ENCODE peak calls at places on chromosomes 3 and 15, in seven cellular contexts. I is CD8-positive, alpha-beta memory T cell; T is breast epithelium; J is effector memory CD4-positive, alpha-beta T cell; S is cardiac muscle cell; G is PC-3; E is fibroblast of lung. Z is an unnamed sample.
A peak's percentile ranks its signal among the peaks of the same experiment; 100 is the strongest.

GRCh38 chr15:100902436-100903190 is 16.5 kb upstream of the LRRK1 start:
- DNase-seq in S (no peak), G (peak; percentile 65), I (no peak), T (peak; percentile 93), E (peak; percentile 78), J (no peak), Z (peak; percentile 96)

GRCh38 chr15:81111510-81112375 is 22.3 kb upstream of the CFAP161 start:
- DNase-seq in E (no peak), I (no peak), J (no peak), T (no peak), G (no peak), S (no peak), Z (no peak)

GRCh38 chr15:38699633-38700230 is 135.1 kb upstream of the RASGRP1 start:
- DNase-seq in G (peak; percentile 84), S (peak; percentile 66), J (peak; percentile 62), E (peak; percentile 46), I (peak; percentile 58), T (peak; percentile 57), Z (peak; percentile 54)

GRCh38 chr15:99057020-99057419 is 47.9 kb upstream of the SYNM start:
- DNase-seq in I (no peak), T (no peak), J (no peak), S (peak; percentile 34), E (no peak), G (no peak), Z (no peak)

GRCh38 chr15:84023636-84024035 is 211.9 kb upstream of the GOLGA6L4 start:
- DNase-seq in I (no peak), S (peak; percentile 17), J (no peak), E (peak; percentile 6), T (no peak), G (peak; percentile 73), Z (peak; percentile 73)

GRCh38 chr3:10983219-10983916 is 9.2 kb upstream of the SLC6A1 start:
- DNase-seq in G (peak; percentile 79), I (no peak), J (no peak), E (peak; percentile 19), T (peak; percentile 17), S (peak; percentile 66), Z (peak; percentile 70)

GRCh38 chr3:106247902-106248684 is 379.3 kb upstream of the CBLB start:
- DNase-seq in I (no peak), E (peak; percentile 34), S (no peak), G (no peak), J (no peak), T (no peak), Z (no peak)

GRCh38 chr3:122227036-122227781 is 43.7 kb downstream of the CASR start:
- DNase-seq in G (no peak), S (no peak), T (no peak), E (no peak), I (no peak), J (no peak), Z (no peak)

GRCh38 chr15:100879461-100880138 is at the start of gene ALDH1A3:
- DNase-seq in S (peak; percentile 25), E (peak; percentile 70), I (no peak), G (peak; percentile 93), J (no peak), T (no peak), Z (peak; percentile 69)

GRCh38 chr15:35182841-35183479 is 97.9 kb upstream of the NANOGP8 start:
- DNase-seq in J (no peak), S (peak; percentile 17), G (no peak), I (no peak), E (no peak), T (no peak), Z (no peak)

GRCh38 chr3:102069211-102069662 is 219.9 kb downstream of the NFKBIZ start:
- DNase-seq in S (no peak), T (no peak), J (no peak), I (no peak), G (peak; percentile 77), E (peak; percentile 83), Z (no peak)

GRCh38 chr3:48187579-48188265 is 495 bp downstream of the CDC25A start:
- DNase-seq in I (peak; percentile 20), J (peak; percentile 12), E (peak; percentile 8), G (peak; percentile 33), T (no peak), S (peak; percentile 88), Z (peak; percentile 18)

GRCh38 chr15:88742161-88742560 is 61.1 kb upstream of the ACAN start:
- DNase-seq in I (no peak), E (no peak), G (no peak), S (no peak), J (no peak), T (no peak), Z (no peak)

GRCh38 chr3:51968883-51969674 is 1.8 kb upstream of the PCBP4 start:
- DNase-seq in E (no peak), I (no peak), T (no peak), S (no peak), J (no peak), G (no peak), Z (no peak)

GRCh38 chr3:138186803-138187295 is 252 bp upstream of the ARMC8 start:
- DNase-seq in G (peak; percentile 81), E (peak; percentile 80), S (peak; percentile 94), I (peak; percentile 83), J (peak; percentile 81), T (peak; percentile 84), Z (peak; percentile 87)

GRCh38 chr3:100844063-100844936 is 135.0 kb downstream of the TFG start:
- DNase-seq in E (peak; percentile 37), S (no peak), J (no peak), I (no peak), T (no peak), G (no peak), Z (no peak)

GRCh38 chr3:48688737-48689075 is 3.0 kb upstream of the NCKIPSD start:
- DNase-seq in G (no peak), E (no peak), J (no peak), I (no peak), T (no peak), S (no peak), Z (no peak)

GRCh38 chr3:63353383-63353782 is 75.3 kb downstream of the SYNPR start:
- DNase-seq in J (no peak), E (peak; percentile 77), T (no peak), S (no peak), G (peak; percentile 56), I (no peak), Z (no peak)

GRCh38 chr15:59396660-59397059 is 24.0 kb upstream of the MYO1E start:
- DNase-seq in J (no peak), E (no peak), I (no peak), G (no peak), T (no peak), S (no peak), Z (no peak)

GRCh38 chr15:59392299-59392698 is 19.6 kb upstream of the MYO1E start:
- DNase-seq in T (no peak), S (no peak), J (no peak), I (no peak), G (no peak), E (no peak), Z (no peak)

GRCh38 chr15:59396211-59396610 is 23.5 kb upstream of the MYO1E start:
- DNase-seq in S (no peak), E (no peak), J (no peak), I (no peak), T (no peak), G (peak; percentile 61), Z (no peak)

GRCh38 chr15:59398220-59398619 is 25.5 kb upstream of the MYO1E start:
- DNase-seq in T (no peak), S (no peak), E (no peak), I (no peak), G (no peak), J (no peak), Z (no peak)

DNA sequence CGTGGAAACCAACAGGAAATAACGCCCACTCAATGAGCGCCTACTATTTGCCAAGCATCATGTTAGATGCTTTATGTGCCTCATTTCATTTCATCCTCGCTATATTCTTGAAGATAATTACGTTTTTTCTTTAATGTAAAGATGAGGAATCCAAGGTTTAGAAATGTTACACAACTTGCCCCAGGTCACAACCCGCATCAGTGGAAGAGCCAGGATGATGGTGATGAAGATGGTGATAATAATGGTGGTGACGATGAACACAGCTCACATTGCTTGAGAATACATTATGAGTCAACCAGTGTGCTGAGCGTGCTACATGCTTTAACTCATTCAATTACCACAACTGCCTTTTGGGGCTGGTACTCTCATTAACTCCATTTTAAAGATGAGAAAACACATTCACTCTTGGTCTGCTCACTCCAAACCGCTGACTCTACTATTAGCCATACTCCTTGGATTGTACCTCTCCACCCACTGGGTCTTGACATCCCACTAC is 21.5 kb upstream of the MYO1E start:
- DNase-seq in S (no peak), T (no peak), G (no peak), E (no peak), J (no peak), I (no peak), Z (no peak)
- H3K27ac ChIP-seq in S (no peak overlapping the region), T (no peak overlapping the region), G (no peak overlapping the region), E (no peak overlapping the region), J (no peak overlapping the region), I (no peak overlapping the region), Z (no peak overlapping the region)

GRCh38 chr3:125045194-125045593 is 10.6 kb downstream of the HEG1 start:
- DNase-seq in E (no peak), G (no peak), S (no peak), J (no peak), T (no peak), I (no peak), Z (no peak)
- H3K4me1 ChIP-seq in E (peaks cover 49% of the 10 kb centered on the region), G (no peaks in the 10 kb centered on the region), S (peaks cover 87% of the 10 kb centered on the region), J (no peaks in the 10 kb centered on the region), T (peaks cover 7% of the 10 kb centered on the region), I (peaks cover 16% of the 10 kb centered on the region), Z (peaks cover 15% of the 10 kb centered on the region)

GRCh38 chr15:25240461-25241021 is 198.3 kb downstream of the UBE3A start:
- DNase-seq in E (no peak), T (no peak), J (no peak), I (no peak), S (no peak), G (no peak), Z (no peak)
- H3K9me3 ChIP-seq in E (no peaks in the 10 kb centered on the region), T (peaks cover 69% of the 10 kb centered on the region), J (no peaks in the 10 kb centered on the region), I (no peaks in the 10 kb centered on the region), S (no peaks in the 10 kb centered on the region), G (peaks cover 2% of the 10 kb centered on the region), Z (no peaks in the 10 kb centered on the region)

GRCh38 chr15:43169888-43170287 is 15.3 kb upstream of the CCNDBP1 start:
- DNase-seq in I (no peak), J (no peak), E (peak; percentile 50), G (peak; percentile 63), S (no peak), T (no peak), Z (no peak)

GRCh38 chr15:43165801-43166325 is 19.3 kb upstream of the CCNDBP1 start:
- DNase-seq in T (no peak), E (no peak), I (no peak), G (no peak), S (no peak), J (no peak), Z (no peak)

DNA sequence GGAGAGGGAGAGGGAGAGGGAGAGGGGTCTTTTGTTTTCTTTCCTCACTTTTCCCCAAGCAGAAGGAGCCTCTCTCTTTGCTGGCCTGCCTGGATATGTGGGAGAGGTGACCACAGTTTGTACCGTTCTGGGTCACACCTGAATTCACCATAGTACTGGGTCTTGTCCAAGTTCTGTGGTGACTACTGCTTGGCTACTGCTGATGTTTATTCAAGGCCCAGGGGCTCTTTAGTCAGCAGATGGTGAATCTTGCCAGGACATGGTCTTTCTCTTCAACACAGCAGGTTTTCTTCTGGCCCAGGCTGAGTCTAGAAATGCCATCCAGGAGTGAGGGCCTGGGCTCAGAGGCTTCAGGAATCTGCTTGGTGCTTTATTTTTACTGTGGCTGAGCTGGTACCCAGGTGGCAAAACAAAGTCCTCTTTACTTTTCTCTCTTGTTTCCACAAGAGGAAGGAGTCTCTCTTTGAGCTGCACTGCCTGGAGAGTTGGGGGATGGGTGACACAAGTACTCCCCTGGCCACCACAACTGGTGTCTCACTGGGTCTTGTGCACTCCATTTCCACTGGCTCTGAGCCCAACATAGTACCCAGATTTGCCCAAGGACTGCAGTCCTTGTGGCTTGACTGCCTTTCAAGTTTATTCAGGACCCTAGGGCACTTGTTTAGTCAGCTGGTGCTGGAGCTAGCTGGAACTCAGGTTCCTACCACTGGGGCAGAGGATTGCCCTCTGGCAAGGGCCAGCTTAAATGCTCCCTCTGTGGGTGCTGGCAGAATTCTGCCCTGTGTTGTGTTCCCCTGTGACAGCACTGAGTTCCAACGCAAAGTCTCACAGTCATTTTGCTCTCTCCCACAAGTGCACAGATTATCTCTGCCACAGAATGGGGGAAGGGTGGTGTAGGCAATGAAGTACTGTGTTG is 16.8 kb upstream of the CCNDBP1 start:
- DNase-seq in E (peak; percentile 81), T (peak; percentile 87), G (peak; percentile 95), S (peak; percentile 1), I (no peak), J (no peak), Z (no peak)
- H3K27ac ChIP-seq in E (no peak overlapping the region), T (peak overlapping the region; percentile 85), G (peak overlapping the region; percentile 77), S (peak overlapping the region; percentile 73), I (no peak overlapping the region), J (no peak overlapping the region), Z (no peak overlapping the region)

Z was measured in SJCRH30.